ENCODE peak calls at places on chromosomes 2 and 18, in seven cellular contexts. One of them, this sample, is unnamed.

GRCh38 chr2:171407030-171407707 is 26.6 kb downstream of the METTL8 start:
- DNase-seq in mucosa of descending colon: no peak
- DNase-seq in left lobe of liver: no peak
- DNase-seq in activated T-cell treated with anti-CD3 and anti-CD28 coated beads, Interleukin-2, amount 50 U/mL, for 48 hours: no peak
- DNase-seq in lower lobe of right lung: no peak
- DNase-seq in NCI-H1417: no peak
- DNase-seq in OCI-LY7: no peak
- DNase-seq in this sample: no peak

GRCh38 chr18:22348521-22349316 is 69.0 kb downstream of the CTAGE1 start:
- DNase-seq in mucosa of descending colon: peak
- DNase-seq in left lobe of liver: peak
- DNase-seq in activated T-cell treated with anti-CD3 and anti-CD28 coated beads, Interleukin-2, amount 50 U/mL, for 48 hours: no peak
- DNase-seq in lower lobe of right lung: peak
- DNase-seq in NCI-H1417: no peak
- DNase-seq in OCI-LY7: no peak
- DNase-seq in this sample: peak

GRCh38 chr2:147320148-147320547 is 524.7 kb upstream of the ACVR2A start:
- DNase-seq in mucosa of descending colon: no peak
- DNase-seq in left lobe of liver: no peak
- DNase-seq in activated T-cell treated with anti-CD3 and anti-CD28 coated beads, Interleukin-2, amount 50 U/mL, for 48 hours: no peak
- DNase-seq in lower lobe of right lung: no peak
- DNase-seq in NCI-H1417: no peak
- DNase-seq in OCI-LY7: no peak
- DNase-seq in this sample: no peak

GRCh38 chr2:42087137-42087856 is 39.5 kb downstream of the PKDCC start:
- DNase-seq in mucosa of descending colon: no peak
- DNase-seq in left lobe of liver: no peak
- DNase-seq in activated T-cell treated with anti-CD3 and anti-CD28 coated beads, Interleukin-2, amount 50 U/mL, for 48 hours: no peak
- DNase-seq in lower lobe of right lung: no peak
- DNase-seq in NCI-H1417: no peak
- DNase-seq in OCI-LY7: no peak
- DNase-seq in this sample: no peak

GRCh38 chr2:70608373-70608772 is 54.7 kb upstream of the TGFA start:
- DNase-seq in mucosa of descending colon: no peak
- DNase-seq in left lobe of liver: no peak
- DNase-seq in activated T-cell treated with anti-CD3 and anti-CD28 coated beads, Interleukin-2, amount 50 U/mL, for 48 hours: no peak
- DNase-seq in lower lobe of right lung: no peak
- DNase-seq in NCI-H1417: no peak
- DNase-seq in OCI-LY7: no peak
- DNase-seq in this sample: no peak

GRCh38 chr2:112880081-112880531 is 30.9 kb upstream of the IL37 start:
- DNase-seq in mucosa of descending colon: no peak
- DNase-seq in left lobe of liver: no peak
- DNase-seq in activated T-cell treated with anti-CD3 and anti-CD28 coated beads, Interleukin-2, amount 50 U/mL, for 48 hours: no peak
- DNase-seq in lower lobe of right lung: no peak
- DNase-seq in NCI-H1417: no peak
- DNase-seq in OCI-LY7: peak
- DNase-seq in this sample: no peak

GRCh38 chr2:173048901-173049661 is 26.6 kb upstream of the MAP3K20 start:
- DNase-seq in mucosa of descending colon: peak
- DNase-seq in left lobe of liver: peak
- DNase-seq in activated T-cell treated with anti-CD3 and anti-CD28 coated beads, Interleukin-2, amount 50 U/mL, for 48 hours: peak
- DNase-seq in lower lobe of right lung: no peak
- DNase-seq in NCI-H1417: no peak
- DNase-seq in OCI-LY7: no peak
- DNase-seq in this sample: peak

GRCh38 chr2:101812226-101812625 is 114.7 kb downstream of the MAP4K4 start:
- DNase-seq in mucosa of descending colon: no peak
- DNase-seq in left lobe of liver: no peak
- DNase-seq in activated T-cell treated with anti-CD3 and anti-CD28 coated beads, Interleukin-2, amount 50 U/mL, for 48 hours: no peak
- DNase-seq in lower lobe of right lung: no peak
- DNase-seq in NCI-H1417: no peak
- DNase-seq in OCI-LY7: no peak
- DNase-seq in this sample: no peak

GRCh38 chr2:167550448-167550847 is 662.2 kb downstream of the XIRP2 start:
- DNase-seq in mucosa of descending colon: no peak
- DNase-seq in left lobe of liver: no peak
- DNase-seq in activated T-cell treated with anti-CD3 and anti-CD28 coated beads, Interleukin-2, amount 50 U/mL, for 48 hours: no peak
- DNase-seq in lower lobe of right lung: no peak
- DNase-seq in NCI-H1417: peak
- DNase-seq in OCI-LY7: peak
- DNase-seq in this sample: no peak

GRCh38 chr2:30758315-30758714 is 48.9 kb downstream of the CAPN13 start:
- DNase-seq in mucosa of descending colon: no peak
- DNase-seq in left lobe of liver: no peak
- DNase-seq in activated T-cell treated with anti-CD3 and anti-CD28 coated beads, Interleukin-2, amount 50 U/mL, for 48 hours: no peak
- DNase-seq in lower lobe of right lung: no peak
- DNase-seq in NCI-H1417: no peak
- DNase-seq in OCI-LY7: no peak
- DNase-seq in this sample: no peak

GRCh38 chr18:11005528-11005927 is 143.8 kb downstream of the PIEZO2 start:
- DNase-seq in mucosa of descending colon: no peak
- DNase-seq in left lobe of liver: peak
- DNase-seq in activated T-cell treated with anti-CD3 and anti-CD28 coated beads, Interleukin-2, amount 50 U/mL, for 48 hours: no peak
- DNase-seq in lower lobe of right lung: no peak
- DNase-seq in NCI-H1417: no peak
- DNase-seq in OCI-LY7: no peak
- DNase-seq in this sample: peak

GRCh38 chr2:41926614-41927580 is 120.9 kb upstream of the PKDCC start:
- DNase-seq in mucosa of descending colon: no peak
- DNase-seq in left lobe of liver: no peak
- DNase-seq in activated T-cell treated with anti-CD3 and anti-CD28 coated beads, Interleukin-2, amount 50 U/mL, for 48 hours: no peak
- DNase-seq in lower lobe of right lung: no peak
- DNase-seq in NCI-H1417: no peak
- DNase-seq in OCI-LY7: no peak
- DNase-seq in this sample: peak

GRCh38 chr2:183837157-183837556 is 712.9 kb downstream of the NUP35 start:
- DNase-seq in mucosa of descending colon: no peak
- DNase-seq in left lobe of liver: no peak
- DNase-seq in activated T-cell treated with anti-CD3 and anti-CD28 coated beads, Interleukin-2, amount 50 U/mL, for 48 hours: no peak
- DNase-seq in lower lobe of right lung: no peak
- DNase-seq in NCI-H1417: no peak
- DNase-seq in OCI-LY7: no peak
- DNase-seq in this sample: no peak

GRCh38 chr18:57561728-57562423 is 24.6 kb downstream of the FECH start:
- DNase-seq in mucosa of descending colon: no peak
- DNase-seq in left lobe of liver: no peak
- DNase-seq in activated T-cell treated with anti-CD3 and anti-CD28 coated beads, Interleukin-2, amount 50 U/mL, for 48 hours: peak
- DNase-seq in lower lobe of right lung: no peak
- DNase-seq in NCI-H1417: peak
- DNase-seq in OCI-LY7: peak
- DNase-seq in this sample: no peak

GRCh38 chr2:112627060-112628040 is 18.4 kb upstream of the SLC20A1 start:
- DNase-seq in mucosa of descending colon: no peak
- DNase-seq in left lobe of liver: no peak
- DNase-seq in activated T-cell treated with anti-CD3 and anti-CD28 coated beads, Interleukin-2, amount 50 U/mL, for 48 hours: no peak
- DNase-seq in lower lobe of right lung: no peak
- DNase-seq in NCI-H1417: no peak
- DNase-seq in OCI-LY7: no peak
- DNase-seq in this sample: no peak

GRCh38 chr2:182444806-182445205 is 18.0 kb upstream of the PDE1A start:
- DNase-seq in mucosa of descending colon: no peak
- DNase-seq in left lobe of liver: no peak
- DNase-seq in activated T-cell treated with anti-CD3 and anti-CD28 coated beads, Interleukin-2, amount 50 U/mL, for 48 hours: no peak
- DNase-seq in lower lobe of right lung: no peak
- DNase-seq in NCI-H1417: no peak
- DNase-seq in OCI-LY7: no peak
- DNase-seq in this sample: no peak

GRCh38 chr18:21047116-21047515 is 64.5 kb downstream of the ROCK1 start:
- DNase-seq in mucosa of descending colon: no peak
- DNase-seq in left lobe of liver: no peak
- DNase-seq in activated T-cell treated with anti-CD3 and anti-CD28 coated beads, Interleukin-2, amount 50 U/mL, for 48 hours: no peak
- DNase-seq in lower lobe of right lung: no peak
- DNase-seq in NCI-H1417: no peak
- DNase-seq in OCI-LY7: no peak
- DNase-seq in this sample: no peak

GRCh38 chr18:40962784-40963183 is 992.2 kb upstream of the PIK3C3 start:
- DNase-seq in mucosa of descending colon: no peak
- DNase-seq in left lobe of liver: no peak
- DNase-seq in activated T-cell treated with anti-CD3 and anti-CD28 coated beads, Interleukin-2, amount 50 U/mL, for 48 hours: no peak
- DNase-seq in lower lobe of right lung: no peak
- DNase-seq in NCI-H1417: no peak
- DNase-seq in OCI-LY7: no peak
- DNase-seq in this sample: no peak

GRCh38 chr2:108908717-108909077 is 80.3 kb downstream of the EDAR start:
- DNase-seq in mucosa of descending colon: no peak
- DNase-seq in left lobe of liver: peak
- DNase-seq in activated T-cell treated with anti-CD3 and anti-CD28 coated beads, Interleukin-2, amount 50 U/mL, for 48 hours: peak
- DNase-seq in lower lobe of right lung: no peak
- DNase-seq in NCI-H1417: no peak
- DNase-seq in OCI-LY7: no peak
- DNase-seq in this sample: no peak

GRCh38 chr2:95062716-95063400 is 37.4 kb downstream of the MAL start:
- DNase-seq in mucosa of descending colon: no peak
- DNase-seq in left lobe of liver: peak
- DNase-seq in activated T-cell treated with anti-CD3 and anti-CD28 coated beads, Interleukin-2, amount 50 U/mL, for 48 hours: peak
- DNase-seq in lower lobe of right lung: no peak
- DNase-seq in NCI-H1417: peak
- DNase-seq in OCI-LY7: no peak
- DNase-seq in this sample: no peak

GRCh38 chr2:205675861-205676516 is 6.3 kb upstream of the NRP2 start:
- DNase-seq in mucosa of descending colon: no peak
- DNase-seq in left lobe of liver: no peak
- DNase-seq in activated T-cell treated with anti-CD3 and anti-CD28 coated beads, Interleukin-2, amount 50 U/mL, for 48 hours: no peak
- DNase-seq in lower lobe of right lung: no peak
- DNase-seq in NCI-H1417: peak
- DNase-seq in OCI-LY7: peak
- DNase-seq in this sample: no peak

GRCh38 chr2:26522325-26523120 is 44.6 kb upstream of the OTOF start:
- DNase-seq in mucosa of descending colon: no peak
- DNase-seq in left lobe of liver: no peak
- DNase-seq in activated T-cell treated with anti-CD3 and anti-CD28 coated beads, Interleukin-2, amount 50 U/mL, for 48 hours: no peak
- DNase-seq in lower lobe of right lung: no peak
- DNase-seq in NCI-H1417: no peak
- DNase-seq in OCI-LY7: no peak
- DNase-seq in this sample: no peak

GRCh38 chr2:224252601-224253000 is 149.3 kb downstream of the FAM124B start:
- DNase-seq in mucosa of descending colon: no peak
- DNase-seq in left lobe of liver: no peak
- DNase-seq in activated T-cell treated with anti-CD3 and anti-CD28 coated beads, Interleukin-2, amount 50 U/mL, for 48 hours: no peak
- DNase-seq in lower lobe of right lung: no peak
- DNase-seq in NCI-H1417: no peak
- DNase-seq in OCI-LY7: no peak
- DNase-seq in this sample: no peak

GRCh38 chr18:1017679-1018078 is 113.0 kb downstream of the ADCYAP1 start:
- DNase-seq in mucosa of descending colon: no peak
- DNase-seq in left lobe of liver: no peak
- DNase-seq in activated T-cell treated with anti-CD3 and anti-CD28 coated beads, Interleukin-2, amount 50 U/mL, for 48 hours: no peak
- DNase-seq in lower lobe of right lung: no peak
- DNase-seq in NCI-H1417: no peak
- DNase-seq in OCI-LY7: no peak
- DNase-seq in this sample: no peak

GRCh38 chr2:71492112-71492511 is 38.8 kb downstream of the DYSF start:
- DNase-seq in mucosa of descending colon: no peak
- DNase-seq in left lobe of liver: no peak
- DNase-seq in activated T-cell treated with anti-CD3 and anti-CD28 coated beads, Interleukin-2, amount 50 U/mL, for 48 hours: no peak
- DNase-seq in lower lobe of right lung: no peak
- DNase-seq in NCI-H1417: no peak
- DNase-seq in OCI-LY7: no peak
- DNase-seq in this sample: no peak